ENCODE peak calls at places on chromosomes 4 and X, in five cellular contexts. O is activated T-cell treated with anti-CD3 and anti-CD28 coated beads, Interleukin-2, amount 50 U/mL, for 24 hours; Z is activated CD4-positive, alpha-beta T cell treated with anti-CD3 and anti-CD28 coated beads, Interleukin-2, amount 50 U/mL, for 4 hours; W is kidney tubule cell; P is naive thymus-derived CD8-positive, alpha-beta T cell. J is an unnamed sample.

GRCh38 chrX:18890724-18891560 is 93.0 kb downstream of the PHKA2 start:
- DNase-seq in W (no peak), O (no peak), P (no peak), Z (no peak), J (no peak)

GRCh38 chr4:87150498-87151261 is 69.7 kb downstream of the KLHL8 start:
- DNase-seq in P (peak; percentile 51), Z (peak; percentile 17), O (no peak), W (peak; percentile 76), J (peak; percentile 77)

GRCh38 chr4:158895797-158896442 is 127.1 kb downstream of the FNIP2 start:
- DNase-seq in P (no peak), W (peak; percentile 21), Z (no peak), O (no peak), J (peak; percentile 7)

GRCh38 chrX:136228808-136229207 is 22.4 kb downstream of the MAP7D3 start:
- DNase-seq in W (no peak), P (no peak), O (no peak), Z (no peak), J (no peak)

GRCh38 chr4:67885727-67886126 is 1.9 kb upstream of the TMPRSS11D start:
- DNase-seq in W (peak; percentile 97), Z (no peak), O (no peak), P (no peak), J (no peak)

GRCh38 chrX:39491548-39492297 is 606.0 kb downstream of the BCOR start:
- DNase-seq in O (peak; percentile 60), W (no peak), P (peak; percentile 30), Z (peak; percentile 52), J (peak; percentile 11)

GRCh38 chr4:165403667-165404066 is 24.9 kb downstream of the CPE start:
- DNase-seq in P (no peak), Z (no peak), W (no peak), O (no peak), J (no peak)

GRCh38 chr4:40243390-40243948 is 46.6 kb downstream of the RHOH start:
- DNase-seq in O (no peak), W (no peak), P (no peak), Z (no peak), J (no peak)

GRCh38 chrX:48826135-48826875 is at the start of gene ERAS:
- DNase-seq in W (no peak), O (peak; percentile 40), P (no peak), Z (peak; percentile 9), J (no peak)